ENCODE peak calls at places on chromosomes 4 and X, in nine cellular contexts. W is H9; A is cardiac muscle cell; C is left ventricle myocardium inferior; X is H1; Q is tibial artery; U is CD8-positive, alpha-beta T cell; K is fibroblast of lung; M is GM23338. T is an unnamed sample.

GRCh38 chrX:144275826-144276225 is 392.0 kb downstream of the UBE2NL start:
- DNase-seq in W (no peak), A (no peak), C (no peak), X (no peak), Q (no peak), U (no peak), K (no peak), M (no peak), T (no peak)

GRCh38 chr4:10083331-10083769 is 33.2 kb downstream of the WDR1 start:
- DNase-seq in W (no peak), A (no peak), C (peak; percentile 11), X (no peak), Q (peak; percentile 54), U (no peak), K (no peak), M (no peak), T (peak; percentile 33)

GRCh38 chr4:8848507-8849265 is 23.0 kb downstream of the HMX1 start:
- DNase-seq in W (peak; percentile 8), A (no peak), C (no peak), X (no peak), Q (peak; percentile 41), U (no peak), K (no peak), M (no peak), T (no peak)

GRCh38 chrX:134999469-134999868 is 8.7 kb downstream of the SMIM10 start:
- DNase-seq in W (no peak), A (peak; percentile 25), C (no peak), X (no peak), Q (no peak), U (no peak), K (peak; percentile 46), M (peak; percentile 43), T (no peak)

GRCh38 chrX:96372313-96373046 is 312.2 kb upstream of the DIAPH2 start:
- DNase-seq in W (peak; percentile 33), A (peak; percentile 70), C (no peak), X (no peak), Q (no peak), U (no peak), K (peak; percentile 12), M (peak; percentile 67), T (no peak)

GRCh38 chr4:73828945-73829344 is 7.5 kb upstream of the CXCL6 start:
- DNase-seq in W (no peak), A (no peak), C (no peak), X (no peak), Q (no peak), U (no peak), K (peak; percentile 80), M (no peak), T (no peak)

GRCh38 chrX:17164936-17165335 is 210.1 kb upstream of the NHS start:
- DNase-seq in W (no peak), A (no peak), C (no peak), X (no peak), Q (no peak), U (no peak), K (peak; percentile 94), M (no peak), T (no peak)

GRCh38 chr4:119035941-119036737 is 99.5 kb upstream of the MYOZ2 start:
- DNase-seq in W (no peak), A (no peak), C (no peak), X (no peak), Q (no peak), U (no peak), K (peak; percentile 56), M (no peak), T (no peak)

GRCh38 chrX:149282909-149283308 is 222.2 kb downstream of the IDS start:
- DNase-seq in W (no peak), A (no peak), C (no peak), X (no peak), Q (no peak), U (no peak), K (no peak), M (no peak), T (no peak)

GRCh38 chr4:7651461-7651921 is 216.8 kb upstream of the PSAPL1 start:
- DNase-seq in W (peak; percentile 61), A (no peak), C (no peak), X (no peak), Q (no peak), U (no peak), K (peak; percentile 51), M (peak; percentile 48), T (peak; percentile 49)

GRCh38 chr4:61173799-61174198 is 26.3 kb upstream of the ADGRL3 start:
- DNase-seq in W (no peak), A (no peak), C (no peak), X (no peak), Q (no peak), U (no peak), K (peak; percentile 2), M (no peak), T (no peak)

GRCh38 chr4:168769416-168769815 is 240.6 kb downstream of the CBR4 start:
- DNase-seq in W (no peak), A (no peak), C (no peak), X (no peak), Q (peak; percentile 66), U (no peak), K (peak; percentile 95), M (no peak), T (no peak)

GRCh38 chrX:38260231-38260630 is 39.6 kb upstream of the SRPX start:
- DNase-seq in W (peak; percentile 35), A (peak; percentile 7), C (no peak), X (no peak), Q (no peak), U (no peak), K (no peak), M (peak; percentile 77), T (no peak)

GRCh38 chr4:128232719-128233118 is 54.9 kb downstream of the PGRMC2 start:
- DNase-seq in W (no peak), A (no peak), C (no peak), X (no peak), Q (no peak), U (no peak), K (no peak), M (no peak), T (no peak)

GRCh38 chr4:110128092-110128989 is 70.1 kb downstream of the ELOVL6 start:
- DNase-seq in W (no peak), A (no peak), C (no peak), X (no peak), Q (no peak), U (no peak), K (no peak), M (no peak), T (no peak)

GRCh38 chr4:86791126-86791525 is 58.1 kb downstream of the SLC10A6 start:
- DNase-seq in W (peak; percentile 78), A (no peak), C (no peak), X (peak; percentile 53), Q (no peak), U (no peak), K (no peak), M (peak; percentile 80), T (no peak)
- TF ChIP-seq CTCF in W (peak; percentile 61), A (no peak), C (peak; percentile 17), X (no peak), Q (no peak), U (no peak), K (no peak), M (peak; percentile 48), T (no peak)

DNA sequence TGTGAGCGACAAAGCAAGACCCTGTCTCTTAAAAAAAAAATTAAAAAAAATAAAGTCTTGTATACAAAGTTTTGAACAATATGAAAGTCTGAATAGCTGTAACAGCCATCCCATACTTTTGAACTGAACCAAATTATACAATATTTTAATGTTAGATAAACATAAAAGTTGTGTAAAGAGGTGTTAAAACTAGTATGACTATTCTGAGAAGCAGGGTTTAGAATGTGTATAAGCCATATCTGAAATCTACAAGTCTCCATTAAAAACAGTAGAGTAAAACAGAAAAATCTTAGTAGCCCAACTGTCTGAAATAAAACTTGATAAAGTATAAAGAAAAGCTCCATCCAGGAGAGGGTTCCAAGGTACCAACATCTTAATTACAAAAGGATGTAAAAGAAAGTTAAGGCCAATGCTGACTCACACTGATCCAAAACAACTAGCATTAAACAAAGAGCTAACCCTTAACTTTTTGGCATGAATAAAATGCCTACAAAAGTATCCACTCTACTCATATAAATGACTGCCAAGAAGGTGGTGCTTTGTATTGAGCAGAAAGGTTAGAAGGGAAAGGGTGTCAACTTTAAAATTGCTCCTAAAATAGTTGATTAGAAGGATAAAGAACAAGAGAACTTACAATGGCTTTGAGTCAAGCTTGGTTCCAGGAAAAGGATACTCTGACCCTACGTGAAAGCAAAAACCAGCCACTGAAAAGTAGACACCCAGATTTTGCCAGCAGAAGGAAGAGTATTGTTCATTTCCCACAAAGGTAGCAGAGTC is 18.5 kb downstream of the CNOT6L start:
- DNase-seq in W (no peak), A (no peak), C (no peak), X (no peak), Q (no peak), U (no peak), K (peak; percentile 68), M (no peak), T (no peak)
- H3K4me1 ChIP-seq in W (no peaks in the 10 kb centered on the region), A (peaks cover 8% of the 10 kb centered on the region), C (peaks cover 67% of the 10 kb centered on the region), X (peaks cover 4% of the 10 kb centered on the region), Q (peaks cover 38% of the 10 kb centered on the region), U (peaks cover 73% of the 10 kb centered on the region), K (peaks cover 4% of the 10 kb centered on the region), M (peaks cover 23% of the 10 kb centered on the region), T (peaks cover 52% of the 10 kb centered on the region)

GRCh38 chr4:4575284-4576211 is 33.7 kb upstream of the STX18 start:
- DNase-seq in W (peak; percentile 84), A (peak; percentile 88), C (peak; percentile 65), X (peak; percentile 54), Q (peak; percentile 70), U (peak; percentile 57), K (peak; percentile 55), M (peak; percentile 93), T (peak; percentile 84)
- TF ChIP-seq CTCF in W (peak; percentile 60), A (peak; percentile 36), C (peak; percentile 76), X (no peak), Q (peak; percentile 43), U (peak; percentile 30), K (peak; percentile 24), M (peak; percentile 37), T (peak; percentile 58)

GRCh38 chrX:7059214-7059838 is 88.2 kb upstream of the STS start:
- DNase-seq in W (no peak), A (no peak), C (no peak), X (no peak), Q (no peak), U (no peak), K (no peak), M (no peak), T (no peak)

GRCh38 chrX:7062276-7062675 is 85.2 kb upstream of the STS start:
- DNase-seq in W (no peak), A (no peak), C (no peak), X (no peak), Q (no peak), U (no peak), K (peak; percentile 54), M (no peak), T (no peak)

GRCh38 chrX:7060444-7060843 is 87.1 kb upstream of the STS start:
- DNase-seq in W (no peak), A (no peak), C (no peak), X (no peak), Q (no peak), U (no peak), K (no peak), M (no peak), T (no peak)

GRCh38 chrX:7062912-7063311 is 84.6 kb upstream of the STS start:
- DNase-seq in W (no peak), A (no peak), C (no peak), X (no peak), Q (no peak), U (no peak), K (no peak), M (no peak), T (no peak)

DNA sequence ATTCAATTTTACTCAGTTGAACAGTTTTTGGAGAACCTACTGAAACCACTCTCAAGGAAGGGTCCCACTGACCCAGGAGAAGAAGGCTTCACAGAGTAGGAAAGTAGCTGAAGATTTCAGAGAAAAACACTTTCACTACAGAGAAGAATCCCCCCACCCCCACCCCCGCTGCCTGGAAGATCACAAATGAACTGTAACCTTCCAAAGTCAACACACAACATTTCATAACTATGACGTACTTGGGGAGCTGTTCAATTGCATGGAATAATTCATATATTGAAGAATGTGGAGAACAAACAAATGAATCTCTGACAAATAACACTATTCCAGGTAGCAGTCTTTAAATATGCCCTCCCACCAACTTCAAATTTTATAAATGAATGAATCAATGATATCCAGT is 86.1 kb upstream of the STS start:
- DNase-seq in W (no peak), A (no peak), C (no peak), X (no peak), Q (no peak), U (no peak), K (no peak), M (no peak), T (no peak)
- H3K4me1 ChIP-seq in W (no peaks in the 10 kb centered on the region), A (no peaks in the 10 kb centered on the region), C (no peaks in the 10 kb centered on the region), X (no peaks in the 10 kb centered on the region), Q (no peaks in the 10 kb centered on the region), U (no peaks in the 10 kb centered on the region), K (no peaks in the 10 kb centered on the region), M (no peaks in the 10 kb centered on the region), T (no peaks in the 10 kb centered on the region)

T was measured in lower lobe of right lung.